ENCODE peak calls at places on chromosomes 16 and 17, in eight cellular contexts. One of them, this sample, is unnamed.

GRCh38 chr17:28346199-28346580 is 10.6 kb downstream of the TNFAIP1 start:
- DNase-seq in renal cortical epithelial cell: no peak
- DNase-seq in B cell: no peak
- DNase-seq in NCI-H1048: no peak
- DNase-seq in posterior vena cava: no peak
- DNase-seq in stimulated activated CD4-positive, alpha-beta T cell treated with anti-CD3 and anti-CD28 coated beads, Interleukin-1b, Interleukin-23, amount 100 ng/mL, for 24 hours: no peak
- DNase-seq in stomach: no peak
- DNase-seq in amniotic stem cell: no peak
- DNase-seq in this sample: no peak

GRCh38 chr16:57131351-57131970 is 39.1 kb downstream of the CPNE2 start:
- DNase-seq in renal cortical epithelial cell: no peak
- DNase-seq in B cell: no peak
- DNase-seq in NCI-H1048: no peak
- DNase-seq in posterior vena cava: no peak
- DNase-seq in stimulated activated CD4-positive, alpha-beta T cell treated with anti-CD3 and anti-CD28 coated beads, Interleukin-1b, Interleukin-23, amount 100 ng/mL, for 24 hours: no peak
- DNase-seq in stomach: no peak
- DNase-seq in amniotic stem cell: no peak
- DNase-seq in this sample: no peak

GRCh38 chr17:17511971-17512858 is 16.0 kb upstream of the RASD1 start:
- DNase-seq in renal cortical epithelial cell: peak
- DNase-seq in B cell: no peak
- DNase-seq in NCI-H1048: no peak
- DNase-seq in posterior vena cava: peak
- DNase-seq in stimulated activated CD4-positive, alpha-beta T cell treated with anti-CD3 and anti-CD28 coated beads, Interleukin-1b, Interleukin-23, amount 100 ng/mL, for 24 hours: no peak
- DNase-seq in stomach: peak
- DNase-seq in amniotic stem cell: peak
- DNase-seq in this sample: no peak

GRCh38 chr16:79600636-79601091 is at the start of gene MAF:
- DNase-seq in renal cortical epithelial cell: peak
- DNase-seq in B cell: peak
- DNase-seq in NCI-H1048: peak
- DNase-seq in posterior vena cava: peak
- DNase-seq in stimulated activated CD4-positive, alpha-beta T cell treated with anti-CD3 and anti-CD28 coated beads, Interleukin-1b, Interleukin-23, amount 100 ng/mL, for 24 hours: peak
- DNase-seq in stomach: peak
- DNase-seq in amniotic stem cell: no peak
- DNase-seq in this sample: peak

GRCh38 chr17:66335797-66336196 is 33.4 kb downstream of the PRKCA start:
- DNase-seq in renal cortical epithelial cell: no peak
- DNase-seq in B cell: no peak
- DNase-seq in NCI-H1048: no peak
- DNase-seq in posterior vena cava: no peak
- DNase-seq in stimulated activated CD4-positive, alpha-beta T cell treated with anti-CD3 and anti-CD28 coated beads, Interleukin-1b, Interleukin-23, amount 100 ng/mL, for 24 hours: no peak
- DNase-seq in stomach: no peak
- DNase-seq in amniotic stem cell: no peak
- DNase-seq in this sample: no peak

GRCh38 chr17:49157784-49158183 is 25.2 kb downstream of the B4GALNT2 start:
- DNase-seq in renal cortical epithelial cell: peak
- DNase-seq in B cell: no peak
- DNase-seq in NCI-H1048: no peak
- DNase-seq in posterior vena cava: no peak
- DNase-seq in stimulated activated CD4-positive, alpha-beta T cell treated with anti-CD3 and anti-CD28 coated beads, Interleukin-1b, Interleukin-23, amount 100 ng/mL, for 24 hours: no peak
- DNase-seq in stomach: no peak
- DNase-seq in amniotic stem cell: no peak
- DNase-seq in this sample: no peak

GRCh38 chr16:11992594-11993524 is 16.3 kb downstream of the SNX29 start:
- DNase-seq in renal cortical epithelial cell: peak
- DNase-seq in B cell: no peak
- DNase-seq in NCI-H1048: no peak
- DNase-seq in posterior vena cava: no peak
- DNase-seq in stimulated activated CD4-positive, alpha-beta T cell treated with anti-CD3 and anti-CD28 coated beads, Interleukin-1b, Interleukin-23, amount 100 ng/mL, for 24 hours: no peak
- DNase-seq in stomach: no peak
- DNase-seq in amniotic stem cell: no peak
- DNase-seq in this sample: no peak

GRCh38 chr16:78896280-78896679 is 704.3 kb downstream of the MAF start:
- DNase-seq in renal cortical epithelial cell: no peak
- DNase-seq in B cell: no peak
- DNase-seq in NCI-H1048: no peak
- DNase-seq in posterior vena cava: no peak
- DNase-seq in stimulated activated CD4-positive, alpha-beta T cell treated with anti-CD3 and anti-CD28 coated beads, Interleukin-1b, Interleukin-23, amount 100 ng/mL, for 24 hours: no peak
- DNase-seq in stomach: no peak
- DNase-seq in amniotic stem cell: no peak
- DNase-seq in this sample: no peak

GRCh38 chr17:61338000-61338864 is 61.4 kb upstream of the TBX2 start:
- DNase-seq in renal cortical epithelial cell: peak
- DNase-seq in B cell: no peak
- DNase-seq in NCI-H1048: no peak
- DNase-seq in posterior vena cava: no peak
- DNase-seq in stimulated activated CD4-positive, alpha-beta T cell treated with anti-CD3 and anti-CD28 coated beads, Interleukin-1b, Interleukin-23, amount 100 ng/mL, for 24 hours: no peak
- DNase-seq in stomach: no peak
- DNase-seq in amniotic stem cell: peak
- DNase-seq in this sample: no peak

GRCh38 chr17:57135748-57136342 is 50.8 kb downstream of the AKAP1 start:
- DNase-seq in renal cortical epithelial cell: no peak
- DNase-seq in B cell: no peak
- DNase-seq in NCI-H1048: no peak
- DNase-seq in posterior vena cava: no peak
- DNase-seq in stimulated activated CD4-positive, alpha-beta T cell treated with anti-CD3 and anti-CD28 coated beads, Interleukin-1b, Interleukin-23, amount 100 ng/mL, for 24 hours: no peak
- DNase-seq in stomach: no peak
- DNase-seq in amniotic stem cell: no peak
- DNase-seq in this sample: no peak

GRCh38 chr17:74639704-74640142 is 16.2 kb upstream of the CD300E start:
- DNase-seq in renal cortical epithelial cell: no peak
- DNase-seq in B cell: peak
- DNase-seq in NCI-H1048: no peak
- DNase-seq in posterior vena cava: no peak
- DNase-seq in stimulated activated CD4-positive, alpha-beta T cell treated with anti-CD3 and anti-CD28 coated beads, Interleukin-1b, Interleukin-23, amount 100 ng/mL, for 24 hours: no peak
- DNase-seq in stomach: no peak
- DNase-seq in amniotic stem cell: no peak
- DNase-seq in this sample: no peak

GRCh38 chr17:50916026-50916707 is 50.0 kb upstream of the TOB1 start:
- DNase-seq in renal cortical epithelial cell: no peak
- DNase-seq in B cell: no peak
- DNase-seq in NCI-H1048: no peak
- DNase-seq in posterior vena cava: no peak
- DNase-seq in stimulated activated CD4-positive, alpha-beta T cell treated with anti-CD3 and anti-CD28 coated beads, Interleukin-1b, Interleukin-23, amount 100 ng/mL, for 24 hours: no peak
- DNase-seq in stomach: no peak
- DNase-seq in amniotic stem cell: no peak
- DNase-seq in this sample: no peak

GRCh38 chr17:81457917-81458555 is 54.6 kb downstream of the ACTG1 start:
- DNase-seq in renal cortical epithelial cell: no peak
- DNase-seq in B cell: no peak
- DNase-seq in NCI-H1048: no peak
- DNase-seq in posterior vena cava: no peak
- DNase-seq in stimulated activated CD4-positive, alpha-beta T cell treated with anti-CD3 and anti-CD28 coated beads, Interleukin-1b, Interleukin-23, amount 100 ng/mL, for 24 hours: no peak
- DNase-seq in stomach: no peak
- DNase-seq in amniotic stem cell: no peak
- DNase-seq in this sample: no peak

GRCh38 chr16:88977845-88978607 is 1.0 kb upstream of the CBFA2T3 start:
- DNase-seq in renal cortical epithelial cell: no peak
- DNase-seq in B cell: peak
- DNase-seq in NCI-H1048: no peak
- DNase-seq in posterior vena cava: no peak
- DNase-seq in stimulated activated CD4-positive, alpha-beta T cell treated with anti-CD3 and anti-CD28 coated beads, Interleukin-1b, Interleukin-23, amount 100 ng/mL, for 24 hours: no peak
- DNase-seq in stomach: no peak
- DNase-seq in amniotic stem cell: no peak
- DNase-seq in this sample: no peak

GRCh38 chr16:28863929-28864886 is 565 bp downstream of the SH2B1 start:
- DNase-seq in renal cortical epithelial cell: peak
- DNase-seq in B cell: no peak
- DNase-seq in NCI-H1048: no peak
- DNase-seq in posterior vena cava: no peak
- DNase-seq in stimulated activated CD4-positive, alpha-beta T cell treated with anti-CD3 and anti-CD28 coated beads, Interleukin-1b, Interleukin-23, amount 100 ng/mL, for 24 hours: no peak
- DNase-seq in stomach: no peak
- DNase-seq in amniotic stem cell: no peak
- DNase-seq in this sample: no peak

GRCh38 chr17:11334493-11334892 is 93.5 kb downstream of the SHISA6 start:
- DNase-seq in renal cortical epithelial cell: no peak
- DNase-seq in B cell: no peak
- DNase-seq in NCI-H1048: no peak
- DNase-seq in posterior vena cava: no peak
- DNase-seq in stimulated activated CD4-positive, alpha-beta T cell treated with anti-CD3 and anti-CD28 coated beads, Interleukin-1b, Interleukin-23, amount 100 ng/mL, for 24 hours: no peak
- DNase-seq in stomach: no peak
- DNase-seq in amniotic stem cell: no peak
- DNase-seq in this sample: no peak

GRCh38 chr16:69838417-69838990 is 76.4 kb downstream of the WWP2 start:
- DNase-seq in renal cortical epithelial cell: no peak
- DNase-seq in B cell: no peak
- DNase-seq in NCI-H1048: no peak
- DNase-seq in posterior vena cava: no peak
- DNase-seq in stimulated activated CD4-positive, alpha-beta T cell treated with anti-CD3 and anti-CD28 coated beads, Interleukin-1b, Interleukin-23, amount 100 ng/mL, for 24 hours: no peak
- DNase-seq in stomach: no peak
- DNase-seq in amniotic stem cell: no peak
- DNase-seq in this sample: no peak